ENCODE peak calls at places on chromosomes 5 and 9, in six cellular contexts. P is hepatocyte; Z is aorta; U is RWPE2; N is tibial nerve; O is CD8-positive, alpha-beta T cell. T is an unnamed sample.

GRCh38 chr9:6545017-6545691 is 100.4 kb downstream of the GLDC start:
- DNase-seq in N (no peak), U (no peak), O (no peak), Z (no peak), P (no peak), T (no peak)

GRCh38 chr5:178511173-178511572 is 79.0 kb downstream of the COL23A1 start:
- DNase-seq in U (no peak), N (no peak), P (no peak), Z (no peak), O (no peak), T (no peak)

GRCh38 chr5:1544294-1545010 is 20.7 kb upstream of the LPCAT1 start:
- DNase-seq in U (peak; percentile 70), P (no peak), Z (peak; percentile 38), O (no peak), N (no peak), T (no peak)

GRCh38 chr9:133403766-133404439 is 13.9 kb downstream of the REXO4 start:
- DNase-seq in N (no peak), P (peak; percentile 49), Z (no peak), O (peak; percentile 70), U (peak; percentile 61), T (peak; percentile 92)

GRCh38 chr9:89153187-89153586 is 25.4 kb downstream of the SHC3 start:
- DNase-seq in U (no peak), N (no peak), P (no peak), Z (no peak), O (no peak), T (no peak)

GRCh38 chr9:32251539-32251938 is 132.9 kb upstream of the ACO1 start:
- DNase-seq in N (no peak), P (peak; percentile 81), Z (no peak), U (no peak), O (peak; percentile 21), T (peak; percentile 76)

GRCh38 chr5:132807163-132807838 is 5.8 kb upstream of the SOWAHA start:
- DNase-seq in P (peak; percentile 89), O (no peak), N (no peak), U (no peak), Z (no peak), T (peak; percentile 72)

GRCh38 chr9:95738438-95738837 is 137.1 kb upstream of the ERCC6L2 start:
- DNase-seq in Z (no peak), N (no peak), U (no peak), P (no peak), O (no peak), T (no peak)

GRCh38 chr5:66477591-66477990 is 118.6 kb upstream of the MAST4 start:
- DNase-seq in Z (no peak), P (no peak), N (no peak), U (no peak), O (no peak), T (no peak)

GRCh38 chr9:94971378-94972131 is 245.1 kb downstream of the AOPEP start:
- DNase-seq in O (no peak), P (no peak), Z (no peak), N (no peak), U (no peak), T (no peak)

GRCh38 chr5:142947427-142947709 is 177.2 kb downstream of the ARHGAP26 start:
- DNase-seq in N (no peak), U (no peak), O (no peak), Z (no peak), P (no peak), T (no peak)

GRCh38 chr5:1007221-1007680 is 1.4 kb upstream of the NKD2 start:
- DNase-seq in N (no peak), P (no peak), U (no peak), Z (peak; percentile 24), O (peak; percentile 3), T (peak; percentile 81)

GRCh38 chr5:180297587-180298282 is 5.9 kb upstream of the MAPK9 start:
- DNase-seq in O (no peak), U (no peak), N (no peak), P (no peak), Z (no peak), T (no peak)

GRCh38 chr5:57666582-57666981 is 184.0 kb upstream of the ACTBL2 start:
- DNase-seq in Z (no peak), O (no peak), U (no peak), P (no peak), N (no peak), T (no peak)

GRCh38 chr9:105355810-105356209 is 92.0 kb upstream of the FSD1L start:
- DNase-seq in Z (no peak), P (no peak), U (no peak), N (no peak), O (no peak), T (no peak)

GRCh38 chr5:44574626-44575025 is 185.4 kb upstream of the FGF10 start:
- DNase-seq in Z (no peak), P (no peak), N (no peak), O (no peak), U (no peak), T (no peak)

GRCh38 chr5:62354028-62354874 is 48.2 kb downstream of the KIF2A start:
- DNase-seq in N (no peak), P (peak; percentile 72), O (peak; percentile 30), U (no peak), Z (no peak), T (no peak)

GRCh38 chr9:80066931-80067330 is 495.2 kb downstream of the TLE4 start:
- DNase-seq in U (no peak), Z (no peak), O (no peak), P (peak; percentile 23), N (no peak), T (no peak)

GRCh38 chr5:57276353-57276752 is 102.5 kb downstream of the GPBP1 start:
- DNase-seq in O (no peak), U (no peak), Z (no peak), P (no peak), N (no peak), T (no peak)

GRCh38 chr9:706606-707451 is 134.7 kb upstream of the DMRT1 start:
- DNase-seq in P (peak; percentile 74), N (peak; percentile 52), O (peak; percentile 8), U (no peak), Z (peak; percentile 87), T (peak; percentile 77)

GRCh38 chr5:16810503-16810854 is 125.6 kb downstream of the MYO10 start:
- DNase-seq in Z (no peak), O (no peak), U (no peak), N (no peak), P (no peak), T (no peak)

GRCh38 chr9:79788662-79789061 is 216.9 kb downstream of the TLE4 start:
- DNase-seq in N (no peak), U (no peak), P (no peak), O (no peak), Z (no peak), T (no peak)

GRCh38 chr9:73919712-73920111 is 577.4 kb upstream of the RORB start:
- DNase-seq in N (no peak), U (no peak), Z (no peak), O (no peak), P (no peak), T (no peak)

GRCh38 chr9:69036319-69036718 is 767 bp downstream of the FXN start:
- DNase-seq in P (peak; percentile 32), N (no peak), O (no peak), U (no peak), Z (no peak), T (peak; percentile 69)

GRCh38 chr5:135490245-135491037 is 38.3 kb upstream of the TIFAB start:
- DNase-seq in Z (no peak), N (no peak), U (no peak), P (peak; percentile 40), O (no peak), T (peak; percentile 79)

GRCh38 chr5:135486679-135487395 is 34.7 kb upstream of the TIFAB start:
- DNase-seq in N (no peak), U (peak; percentile 29), Z (no peak), O (no peak), P (no peak), T (no peak)

GRCh38 chr5:135487839-135488514 is 35.8 kb upstream of the TIFAB start:
- DNase-seq in P (no peak), O (no peak), Z (no peak), U (peak; percentile 32), N (no peak), T (peak; percentile 69)

GRCh38 chr5:135489466-135490244 is 37.5 kb upstream of the TIFAB start:
- DNase-seq in N (no peak), U (no peak), P (no peak), Z (no peak), O (no peak), T (peak; percentile 78)

GRCh38 chr5:135488727-135489465 is 36.7 kb upstream of the TIFAB start:
- DNase-seq in O (no peak), U (peak; percentile 76), Z (peak; percentile 66), P (peak; percentile 56), N (no peak), T (peak; percentile 97)
- H3K4me3 ChIP-seq in O (no peak overlapping the region), U (peak overlapping the region; percentile 20), Z (peak overlapping the region; percentile 50), P (peak overlapping the region; percentile 0), N (peak overlapping the region; percentile 25), T (peak overlapping the region; percentile 19)

DNA sequence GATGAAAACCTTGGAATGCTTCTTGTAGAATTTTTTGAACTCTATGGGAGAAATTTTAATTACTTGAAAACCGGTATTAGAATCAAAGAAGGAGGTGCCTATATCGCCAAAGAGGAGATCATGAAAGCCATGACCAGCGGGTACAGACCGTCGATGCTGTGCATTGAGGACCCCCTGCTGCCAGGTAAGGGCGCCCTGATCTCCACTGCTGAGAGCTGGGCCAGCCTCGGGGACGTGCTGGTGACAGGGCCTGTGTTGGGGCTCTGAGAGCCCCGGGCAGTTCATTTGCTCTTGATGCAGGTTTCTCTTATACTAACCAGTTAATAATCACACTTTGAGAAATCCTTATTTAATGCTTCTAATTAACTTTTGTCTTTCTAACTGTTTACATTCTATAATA is 33.0 kb downstream of the TENT4A start:
- DNase-seq in N (no peak), Z (no peak), U (peak; percentile 32), O (no peak), P (no peak), T (no peak)
- H3K36me3 ChIP-seq in N (peaks cover 4% of the 10 kb centered on the region), Z (peaks cover 6% of the 10 kb centered on the region), U (peaks cover 85% of the 10 kb centered on the region), O (peaks cover 38% of the 10 kb centered on the region), P (no peaks in the 10 kb centered on the region), T (peaks cover 13% of the 10 kb centered on the region)

GRCh38 chr9:17695482-17695881 is 116.6 kb downstream of the SH3GL2 start:
- DNase-seq in P (no peak), Z (no peak), U (no peak), O (no peak), N (no peak), T (no peak)
- H3K4me3 ChIP-seq in P (no peak overlapping the region), Z (no peak overlapping the region), U (no peak overlapping the region), O (no peak overlapping the region), N (no peak overlapping the region), T (no peak overlapping the region)

GRCh38 chr9:107389617-107390071 is 99.9 kb downstream of the KLF4 start:
- DNase-seq in P (peak; percentile 78), Z (peak; percentile 44), U (peak; percentile 77), N (peak; percentile 42), O (no peak), T (no peak)

GRCh38 chr9:107388890-107389289 is 100.7 kb downstream of the KLF4 start:
- DNase-seq in P (no peak), O (no peak), Z (no peak), N (no peak), U (no peak), T (no peak)

GRCh38 chr9:107386396-107386795 is 103.2 kb downstream of the KLF4 start:
- DNase-seq in P (no peak), Z (no peak), U (no peak), O (no peak), N (no peak), T (no peak)

GRCh38 chr9:107390319-107390718 is 99.2 kb downstream of the KLF4 start:
- DNase-seq in P (no peak), N (no peak), U (no peak), Z (no peak), O (no peak), T (no peak)

GRCh38 chr9:107387401-107387800 is 102.2 kb downstream of the KLF4 start:
- DNase-seq in U (no peak), P (no peak), Z (no peak), O (no peak), N (peak; percentile 35), T (no peak)
- H3K36me3 ChIP-seq in U (no peaks in the 10 kb centered on the region), P (no peaks in the 10 kb centered on the region), Z (no peaks in the 10 kb centered on the region), O (no peaks in the 10 kb centered on the region), N (no peaks in the 10 kb centered on the region), T (no peaks in the 10 kb centered on the region)